ENCODE peak calls at places on chromosome 17, in ten cellular contexts. R is SK-N-SH, H is sigmoid colon, U is breast epithelium, V is stomach, J is GM23338, K is HCT116, Y is spleen, Q is GM12878, X is GM12891. E is an unnamed sample.

GRCh38 chr17:44397479-44398440 is 8.3 kb upstream of the ITGA2B start:
- DNase-seq in R (no peak), H (no peak), U (no peak), V (no peak), J (no peak), K (no peak), Y (no peak), Q (no peak), X (no peak), E (no peak)

GRCh38 chr17:63138713-63139112 is 172.7 kb downstream of the TANC2 start:
- DNase-seq in R (no peak), H (no peak), U (no peak), V (no peak), J (no peak), K (no peak), Y (no peak), Q (no peak), X (no peak), E (no peak)

GRCh38 chr17:36475346-36475970 is 11.0 kb upstream of the ZNHIT3 start:
- DNase-seq in R (no peak), H (no peak), U (no peak), V (no peak), J (no peak), K (no peak), Y (no peak), Q (no peak), X (no peak), E (no peak)

GRCh38 chr17:45902892-45903346 is 8.6 kb downstream of the MAPT start:
- DNase-seq in R (peak; percentile 65), H (no peak), U (peak; percentile 60), V (peak; percentile 61), J (no peak), K (no peak), Y (no peak), Q (no peak), X (no peak), E (no peak)

GRCh38 chr17:64572682-64573154 is 65.9 kb downstream of the CEP95 start:
- DNase-seq in R (no peak), H (no peak), U (no peak), V (no peak), J (no peak), K (no peak), Y (no peak), Q (no peak), X (no peak), E (no peak)

GRCh38 chr17:45425125-45425983 is 7.3 kb downstream of the ARHGAP27 start:
- DNase-seq in R (peak; percentile 68), H (no peak), U (peak; percentile 77), V (peak; percentile 92), J (peak; percentile 93), K (peak; percentile 98), Y (peak; percentile 85), Q (no peak), X (no peak), E (no peak)

GRCh38 chr17:83115832-83116231 is 36.4 kb downstream of the METRNL start:
- DNase-seq in R (no peak), H (no peak), U (no peak), V (no peak), J (no peak), K (no peak), Y (no peak), Q (no peak), X (no peak), E (no peak)

GRCh38 chr17:68450801-68451200 is 6.5 kb downstream of the WIPI1 start:
- DNase-seq in R (no peak), H (no peak), U (no peak), V (no peak), J (no peak), K (no peak), Y (no peak), Q (no peak), X (no peak), E (no peak)

GRCh38 chr17:29007456-29008455 is 1.9 kb upstream of the SEZ6 start:
- DNase-seq in R (no peak), H (no peak), U (no peak), V (no peak), J (no peak), K (peak; percentile 21), Y (no peak), Q (no peak), X (no peak), E (no peak)

GRCh38 chr17:78556812-78557211 is 20.4 kb downstream of the DNAH17 start:
- DNase-seq in R (no peak), H (no peak), U (no peak), V (no peak), J (no peak), K (no peak), Y (no peak), Q (no peak), X (no peak), E (no peak)

GRCh38 chr17:57425903-57426574 is 169.7 kb downstream of the MSI2 start:
- DNase-seq in R (no peak), H (no peak), U (no peak), V (no peak), J (peak; percentile 40), K (no peak), Y (no peak), Q (no peak), X (no peak), E (no peak)

GRCh38 chr17:80008383-80008840 is 27.3 kb downstream of the TBC1D16 start:
- DNase-seq in R (peak; percentile 98), H (peak; percentile 90), U (peak; percentile 91), V (peak; percentile 92), J (peak; percentile 92), K (peak; percentile 61), Y (peak; percentile 93), Q (no peak), X (peak; percentile 95), E (peak; percentile 89)

GRCh38 chr17:82212331-82213250 is at the start of gene CCDC57:
- DNase-seq in R (peak; percentile 99), H (peak; percentile 91), U (peak; percentile 80), V (peak; percentile 87), J (peak; percentile 83), K (no peak), Y (peak; percentile 96), Q (no peak), X (peak; percentile 97), E (peak; percentile 97)

GRCh38 chr17:26962255-26963162 is 331.4 kb upstream of the WSB1 start:
- DNase-seq in R (peak; percentile 11), H (no peak), U (no peak), V (no peak), J (no peak), K (no peak), Y (peak; percentile 67), Q (no peak), X (no peak), E (no peak)

GRCh38 chr17:76449126-76449525 is 3.8 kb downstream of the UBE2O start:
- DNase-seq in R (no peak), H (no peak), U (no peak), V (no peak), J (no peak), K (no peak), Y (no peak), Q (no peak), X (no peak), E (no peak)

GRCh38 chr17:76452102-76452645 is 778 bp downstream of the UBE2O start:
- DNase-seq in R (no peak), H (no peak), U (no peak), V (peak; percentile 30), J (no peak), K (no peak), Y (peak; percentile 87), Q (no peak), X (no peak), E (no peak)

GRCh38 chr17:76453431-76453743 is 435 bp upstream of the UBE2O start:
- DNase-seq in R (no peak), H (no peak), U (no peak), V (no peak), J (no peak), K (no peak), Y (no peak), Q (no peak), X (no peak), E (no peak)

GRCh38 chr17:76451480-76451879 is 1.5 kb downstream of the UBE2O start:
- DNase-seq in R (no peak), H (no peak), U (no peak), V (no peak), J (no peak), K (no peak), Y (no peak), Q (no peak), X (no peak), E (no peak)

DNA sequence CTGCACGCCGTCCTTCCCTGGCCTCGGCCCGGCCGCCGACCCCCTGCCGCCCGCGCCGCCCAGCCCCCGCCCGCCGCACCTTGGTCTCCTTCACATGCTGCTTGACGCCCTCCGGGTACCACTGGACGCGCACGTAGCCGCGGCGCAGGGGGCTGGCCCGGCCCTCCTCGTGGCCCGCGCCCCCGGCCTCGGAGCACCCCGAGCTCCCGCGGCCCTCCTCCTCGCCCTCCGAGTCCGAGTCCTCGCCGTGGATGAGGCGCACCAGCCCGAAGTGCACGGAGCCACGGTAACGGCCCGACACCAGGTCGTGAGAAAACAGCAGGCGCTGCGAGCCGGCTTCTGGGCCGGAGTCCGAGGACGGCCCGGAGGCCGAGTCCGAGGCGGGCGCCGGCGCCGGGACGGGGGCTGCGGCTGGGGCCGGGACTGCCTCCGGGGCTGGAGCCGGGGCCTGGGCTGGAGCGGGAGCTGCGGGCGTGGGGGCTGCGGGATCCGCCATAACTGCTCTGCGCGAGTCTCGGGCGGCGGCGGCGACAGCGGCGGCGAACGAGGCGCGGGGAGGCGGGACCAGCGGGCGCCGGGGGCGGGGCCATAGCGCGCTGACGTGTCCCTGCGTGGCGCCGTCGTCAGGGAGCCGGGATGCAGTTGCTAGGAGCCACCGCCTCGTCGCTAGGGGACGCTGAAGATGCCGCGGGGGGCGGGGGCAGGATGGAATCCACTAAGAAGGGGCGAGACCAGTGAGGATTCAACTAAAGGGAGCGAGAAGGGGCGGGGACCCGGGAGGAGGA is at the start of gene UBE2O:
- DNase-seq in R (peak; percentile 100), H (peak; percentile 89), U (peak; percentile 82), V (peak; percentile 88), J (peak; percentile 99), K (peak; percentile 86), Y (peak; percentile 97), Q (no peak), X (peak; percentile 96), E (peak; percentile 96)
- TF ChIP-seq POLR2AphosphoS5 in R (peak; percentile 54), H (peak; percentile 53), U (no peak), V (peak; percentile 48), J (peak; percentile 60), K (peak; percentile 96), Y (peak; percentile 74), Q (peak; percentile 38), X (no peak), E (no peak)

GRCh38 chr17:7019406-7019805 is 3.4 kb upstream of the BCL6B start:
- DNase-seq in R (no peak), H (no peak), U (no peak), V (no peak), J (no peak), K (no peak), Y (peak; percentile 75), Q (no peak), X (no peak), E (no peak)
- TF ChIP-seq POLR2AphosphoS5 in R (no peak), H (no peak), U (no peak), V (no peak), J (no peak), K (no peak), Y (no peak), Q (no peak), X (no peak), E (no peak)

GRCh38 chr17:50657054-50657453 is 22.4 kb downstream of the ABCC3 start:
- DNase-seq in R (no peak), H (no peak), U (no peak), V (no peak), J (no peak), K (no peak), Y (no peak), Q (no peak), X (no peak), E (no peak)
- TF ChIP-seq POLR2AphosphoS5 in R (no peak), H (no peak), U (no peak), V (no peak), J (no peak), K (no peak), Y (no peak), Q (no peak), X (no peak), E (no peak)

GRCh38 chr17:16377804-16378400 is 3.0 kb upstream of the UBB start:
- DNase-seq in R (no peak), H (no peak), U (no peak), V (no peak), J (no peak), K (no peak), Y (no peak), Q (no peak), X (no peak), E (no peak)
- TF ChIP-seq POLR2AphosphoS5 in R (no peak), H (no peak), U (no peak), V (peak; percentile 63), J (no peak), K (no peak), Y (no peak), Q (no peak), X (no peak), E (no peak)

E was measured in GM12892.